ENCODE peak calls at places on chromosomes 12 and 14, in five cellular contexts. One of them, this sample, is unnamed.

GRCh38 chr12:48119834-48120195 is 651 bp downstream of the PFKM start:
- DNase-seq in Karpas-422: no peak
- DNase-seq in ovary: no peak
- DNase-seq in heart right ventricle: no peak
- DNase-seq in body of pancreas: no peak
- DNase-seq in this sample: no peak

GRCh38 chr12:43336962-43337555 is 214.9 kb downstream of the ADAMTS20 start:
- DNase-seq in ovary: no peak
- DNase-seq in heart right ventricle: no peak
- DNase-seq in Karpas-422: peak; percentile 62
- DNase-seq in body of pancreas: no peak
- DNase-seq in this sample: no peak

GRCh38 chr12:59934486-59934885 is 338.7 kb downstream of the SLC16A7 start:
- DNase-seq in body of pancreas: no peak
- DNase-seq in ovary: no peak
- DNase-seq in heart right ventricle: no peak
- DNase-seq in Karpas-422: no peak
- DNase-seq in this sample: no peak

GRCh38 chr14:33271216-33271615 is 332.5 kb downstream of the NPAS3 start:
- DNase-seq in heart right ventricle: no peak
- DNase-seq in body of pancreas: no peak
- DNase-seq in Karpas-422: no peak
- DNase-seq in ovary: no peak
- DNase-seq in this sample: no peak

GRCh38 chr12:129839679-129840078 is 64.1 kb downstream of the TMEM132D start:
- DNase-seq in heart right ventricle: no peak
- DNase-seq in body of pancreas: no peak
- DNase-seq in ovary: no peak
- DNase-seq in Karpas-422: no peak
- DNase-seq in this sample: no peak

GRCh38 chr12:53279283-53279869 is 11.3 kb downstream of the ESPL1 start:
- DNase-seq in body of pancreas: no peak
- DNase-seq in heart right ventricle: no peak
- DNase-seq in Karpas-422: no peak
- DNase-seq in ovary: no peak
- DNase-seq in this sample: no peak

GRCh38 chr14:75141967-75142366 is 15.1 kb upstream of the NEK9 start:
- DNase-seq in ovary: no peak
- DNase-seq in body of pancreas: peak; percentile 30
- DNase-seq in Karpas-422: peak; percentile 70
- DNase-seq in heart right ventricle: no peak
- DNase-seq in this sample: no peak

GRCh38 chr12:52130695-52131094 is 51.2 kb downstream of the SMIM41 start:
- DNase-seq in heart right ventricle: no peak
- DNase-seq in Karpas-422: no peak
- DNase-seq in body of pancreas: no peak
- DNase-seq in ovary: no peak
- DNase-seq in this sample: no peak

GRCh38 chr14:61140872-61141271 is 140.3 kb downstream of the TMEM30B start:
- DNase-seq in Karpas-422: no peak
- DNase-seq in body of pancreas: no peak
- DNase-seq in heart right ventricle: no peak
- DNase-seq in ovary: no peak
- DNase-seq in this sample: no peak

GRCh38 chr12:106863185-106863584 is 88.7 kb downstream of the RIC8B start:
- DNase-seq in heart right ventricle: no peak
- DNase-seq in Karpas-422: no peak
- DNase-seq in body of pancreas: no peak
- DNase-seq in ovary: no peak
- DNase-seq in this sample: no peak
- H3K9me3 ChIP-seq in heart right ventricle: no peaks in the 10 kb centered on the region
- H3K9me3 ChIP-seq in Karpas-422: no peaks in the 10 kb centered on the region
- H3K9me3 ChIP-seq in body of pancreas: no peaks in the 10 kb centered on the region
- H3K9me3 ChIP-seq in ovary: no peaks in the 10 kb centered on the region
- H3K9me3 ChIP-seq in this sample: no peaks in the 10 kb centered on the region

GRCh38 chr14:99236386-99237133 is 35.4 kb downstream of the BCL11B start:
- DNase-seq in body of pancreas: no peak
- DNase-seq in Karpas-422: no peak
- DNase-seq in heart right ventricle: no peak
- DNase-seq in ovary: no peak
- DNase-seq in this sample: no peak
- H3K9me3 ChIP-seq in body of pancreas: no peaks in the 10 kb centered on the region
- H3K9me3 ChIP-seq in Karpas-422: peaks cover 5% of the 10 kb centered on the region
- H3K9me3 ChIP-seq in heart right ventricle: no peaks in the 10 kb centered on the region
- H3K9me3 ChIP-seq in ovary: no peaks in the 10 kb centered on the region
- H3K9me3 ChIP-seq in this sample: no peaks in the 10 kb centered on the region

GRCh38 chr12:103742349-103742784 is 98.7 kb downstream of the NT5DC3 start:
- DNase-seq in body of pancreas: peak; percentile 35
- DNase-seq in heart right ventricle: peak; percentile 20
- DNase-seq in Karpas-422: no peak
- DNase-seq in ovary: no peak
- DNase-seq in this sample: peak; percentile 76
- H3K9me3 ChIP-seq in body of pancreas: no peaks in the 10 kb centered on the region
- H3K9me3 ChIP-seq in heart right ventricle: no peaks in the 10 kb centered on the region
- H3K9me3 ChIP-seq in Karpas-422: no peaks in the 10 kb centered on the region
- H3K9me3 ChIP-seq in ovary: no peaks in the 10 kb centered on the region
- H3K9me3 ChIP-seq in this sample: no peaks in the 10 kb centered on the region

DNA sequence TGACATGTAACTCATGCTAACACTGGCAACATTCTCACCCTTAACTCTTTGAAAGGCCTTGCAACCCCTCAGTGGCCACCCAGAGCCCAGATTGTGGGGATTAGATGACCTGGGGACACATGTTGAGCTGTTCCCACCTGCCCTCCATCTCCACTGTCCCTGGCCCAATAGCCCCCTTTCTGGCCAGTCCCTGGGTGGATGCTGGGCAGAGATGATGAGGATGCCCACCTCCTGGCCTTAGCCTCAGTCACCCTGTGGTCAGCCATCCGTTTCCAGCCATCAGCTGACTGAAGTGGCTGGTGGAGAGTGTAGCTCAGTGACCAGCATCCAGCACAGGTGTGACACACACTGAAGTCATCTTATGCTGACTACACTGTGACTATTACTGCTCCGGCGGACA is 4.7 kb downstream of the ANHX start:
- DNase-seq in body of pancreas: no peak
- DNase-seq in ovary: no peak
- DNase-seq in heart right ventricle: no peak
- DNase-seq in Karpas-422: peak; percentile 25
- DNase-seq in this sample: no peak
- H3K9me3 ChIP-seq in body of pancreas: no peaks in the 10 kb centered on the region
- H3K9me3 ChIP-seq in ovary: no peaks in the 10 kb centered on the region
- H3K9me3 ChIP-seq in heart right ventricle: no peaks in the 10 kb centered on the region
- H3K9me3 ChIP-seq in Karpas-422: peaks cover 9% of the 10 kb centered on the region
- H3K9me3 ChIP-seq in this sample: no peaks in the 10 kb centered on the region

DNA sequence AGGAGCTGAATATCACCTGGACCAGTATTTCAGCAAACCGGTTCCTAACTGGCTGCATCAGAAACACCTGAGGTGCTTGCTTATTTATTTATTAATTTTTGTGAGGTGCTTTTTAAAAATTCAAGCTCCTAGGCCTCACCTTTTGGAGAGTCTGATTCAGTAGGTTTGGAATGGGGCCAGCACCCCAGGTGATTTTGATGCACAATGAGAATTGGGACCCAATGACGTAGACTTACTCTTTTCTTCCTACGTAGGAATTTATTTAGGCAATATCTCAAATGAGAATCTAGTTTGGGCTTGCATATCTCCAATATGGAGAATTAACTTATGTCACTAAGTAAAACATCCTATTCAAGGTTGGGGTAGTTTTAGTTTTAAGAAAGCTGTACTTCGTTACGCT is 7.3 kb downstream of the YEATS4 start:
- DNase-seq in heart right ventricle: no peak
- DNase-seq in body of pancreas: no peak
- DNase-seq in ovary: no peak
- DNase-seq in Karpas-422: no peak
- DNase-seq in this sample: no peak
- H3K9me3 ChIP-seq in heart right ventricle: no peaks in the 10 kb centered on the region
- H3K9me3 ChIP-seq in body of pancreas: no peaks in the 10 kb centered on the region
- H3K9me3 ChIP-seq in ovary: no peaks in the 10 kb centered on the region
- H3K9me3 ChIP-seq in Karpas-422: no peaks in the 10 kb centered on the region
- H3K9me3 ChIP-seq in this sample: no peaks in the 10 kb centered on the region

GRCh38 chr12:133037207-133038005 is at the start of gene ZNF84:
- DNase-seq in Karpas-422: peak; percentile 99
- DNase-seq in body of pancreas: peak; percentile 98
- DNase-seq in ovary: peak; percentile 96
- DNase-seq in heart right ventricle: peak; percentile 97
- DNase-seq in this sample: peak; percentile 98

DNA sequence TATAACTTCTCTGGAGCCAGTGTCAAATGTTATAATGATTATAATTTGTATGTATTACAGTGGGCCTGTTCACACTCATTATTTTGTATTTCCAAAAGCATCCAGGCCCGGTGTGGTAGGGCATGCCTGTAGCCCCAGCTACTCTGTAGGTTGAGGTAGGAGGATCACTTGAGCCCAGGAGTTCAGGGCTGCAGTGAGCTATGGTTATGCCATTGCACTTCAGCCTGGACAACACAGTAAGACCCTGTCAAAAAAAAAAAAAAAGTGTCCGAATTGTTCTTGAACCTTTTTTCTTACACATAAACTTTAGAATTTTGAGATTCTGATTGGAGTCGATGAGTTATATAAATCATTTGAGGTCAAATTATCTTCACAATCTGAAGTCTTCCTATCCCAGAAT is 1.0 kb downstream of the ZNF84 start:
- DNase-seq in heart right ventricle: no peak
- DNase-seq in Karpas-422: no peak
- DNase-seq in body of pancreas: no peak
- DNase-seq in ovary: no peak
- DNase-seq in this sample: no peak
- H3K9me3 ChIP-seq in heart right ventricle: peaks cover 2% of the 10 kb centered on the region
- H3K9me3 ChIP-seq in Karpas-422: peaks cover 49% of the 10 kb centered on the region
- H3K9me3 ChIP-seq in body of pancreas: no peaks in the 10 kb centered on the region
- H3K9me3 ChIP-seq in ovary: peaks cover 14% of the 10 kb centered on the region
- H3K9me3 ChIP-seq in this sample: peaks cover 13% of the 10 kb centered on the region

DNA sequence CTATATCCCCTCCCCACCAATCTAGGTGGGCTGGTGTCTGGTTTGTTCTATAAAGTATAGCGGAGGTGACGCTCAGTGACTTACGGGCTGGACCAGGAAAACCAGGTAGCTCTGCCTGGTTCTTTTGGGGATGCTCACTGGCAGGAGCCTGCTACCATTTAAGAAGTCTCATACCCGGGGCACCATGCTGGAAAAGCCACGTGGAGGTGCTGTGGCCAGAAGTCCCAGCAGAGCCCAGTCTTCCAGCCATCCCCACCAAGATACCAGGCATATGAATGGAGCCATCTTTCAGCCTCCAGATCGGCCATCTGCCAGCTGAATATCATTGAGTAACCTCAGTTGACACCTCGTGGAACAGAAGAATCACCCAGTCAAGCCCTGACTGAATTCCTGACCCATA is 87.2 kb downstream of the AACS start:
- DNase-seq in body of pancreas: no peak
- DNase-seq in ovary: no peak
- DNase-seq in heart right ventricle: no peak
- DNase-seq in Karpas-422: no peak
- DNase-seq in this sample: no peak
- H3K9me3 ChIP-seq in body of pancreas: no peaks in the 10 kb centered on the region
- H3K9me3 ChIP-seq in ovary: no peaks in the 10 kb centered on the region
- H3K9me3 ChIP-seq in heart right ventricle: no peaks in the 10 kb centered on the region
- H3K9me3 ChIP-seq in Karpas-422: no peaks in the 10 kb centered on the region
- H3K9me3 ChIP-seq in this sample: no peaks in the 10 kb centered on the region